ENCODE peak calls at places on chromosomes 3 and 15, in ten cellular contexts. E, O, R, G, U, V, N, I, J and K are unnamed samples.

GRCh38 chr15:89139613-89140499 is 51.6 kb downstream of the ABHD2 start:
- DNase-seq in E (no peak), O (no peak), R (no peak), G (peak; percentile 20), U (no peak), V (no peak), N (peak; percentile 70), I (no peak), J (peak; percentile 65), K (no peak)

GRCh38 chr15:71294636-71295241 is 179.5 kb downstream of the THSD4 start:
- DNase-seq in E (peak; percentile 38), O (peak; percentile 52), R (no peak), G (no peak), U (no peak), V (no peak), N (no peak), I (no peak), J (no peak), K (no peak)

GRCh38 chr15:55530861-55531313 is 22.9 kb upstream of the DNAAF4 start:
- DNase-seq in E (no peak), O (no peak), R (no peak), G (peak; percentile 66), U (no peak), V (no peak), N (no peak), I (no peak), J (peak; percentile 61), K (peak; percentile 58)

GRCh38 chr3:43699864-43700263 is 9.1 kb downstream of the ABHD5 start:
- DNase-seq in E (no peak), O (peak; percentile 24), R (peak; percentile 56), G (no peak), U (peak; percentile 64), V (no peak), N (no peak), I (no peak), J (no peak), K (peak; percentile 44)

GRCh38 chr3:141387446-141388030 is 19.2 kb downstream of the ZBTB38 start:
- DNase-seq in E (no peak), O (no peak), R (no peak), G (no peak), U (no peak), V (no peak), N (no peak), I (no peak), J (no peak), K (peak; percentile 57)

GRCh38 chr15:66833372-66833771 is 131.3 kb downstream of the SMAD6 start:
- DNase-seq in E (no peak), O (no peak), R (no peak), G (no peak), U (peak; percentile 61), V (no peak), N (no peak), I (peak; percentile 26), J (no peak), K (peak; percentile 92)

GRCh38 chr15:70505411-70505919 is 257.9 kb downstream of the UACA start:
- DNase-seq in E (no peak), O (no peak), R (no peak), G (no peak), U (no peak), V (no peak), N (no peak), I (no peak), J (no peak), K (no peak)

GRCh38 chr3:52006017-52006819 is 10.5 kb upstream of the RPL29 start:
- DNase-seq in E (no peak), O (no peak), R (no peak), G (no peak), U (no peak), V (no peak), N (no peak), I (no peak), J (peak; percentile 21), K (no peak)

GRCh38 chr3:60403866-60404265 is 847.4 kb downstream of the FHIT start:
- DNase-seq in E (no peak), O (no peak), R (no peak), G (no peak), U (no peak), V (no peak), N (no peak), I (no peak), J (no peak), K (no peak)

GRCh38 chr15:57114070-57114469 is 195.6 kb downstream of the TCF12 start:
- DNase-seq in E (no peak), O (no peak), R (no peak), G (no peak), U (no peak), V (no peak), N (no peak), I (no peak), J (no peak), K (no peak)

GRCh38 chr15:32828507-32829186 is 110.8 kb downstream of the GREM1 start:
- DNase-seq in E (no peak), O (no peak), R (no peak), G (no peak), U (no peak), V (no peak), N (no peak), I (no peak), J (no peak), K (no peak)

GRCh38 chr3:192001217-192001616 is 540.3 kb downstream of the PYDC2 start:
- DNase-seq in E (no peak), O (no peak), R (no peak), G (no peak), U (no peak), V (no peak), N (no peak), I (no peak), J (no peak), K (no peak)

GRCh38 chr15:35286721-35287120 is 201.6 kb upstream of the NANOGP8 start:
- DNase-seq in E (no peak), O (no peak), R (no peak), G (no peak), U (no peak), V (no peak), N (no peak), I (no peak), J (no peak), K (no peak)

GRCh38 chr3:188700497-188700896 is 471.3 kb upstream of the TPRG1 start:
- DNase-seq in E (no peak), O (no peak), R (no peak), G (no peak), U (no peak), V (no peak), N (no peak), I (no peak), J (no peak), K (no peak)

GRCh38 chr15:40252438-40253178 is 13.7 kb downstream of the PAK6 start:
- DNase-seq in E (no peak), O (no peak), R (peak; percentile 84), G (peak; percentile 54), U (no peak), V (peak; percentile 7), N (peak; percentile 65), I (peak; percentile 85), J (no peak), K (no peak)
- H3K9me3 ChIP-seq in E (no peaks in the 10 kb centered on the region), O (no peaks in the 10 kb centered on the region), R (no peaks in the 10 kb centered on the region), G (no peaks in the 10 kb centered on the region), U (no peaks in the 10 kb centered on the region), V (no peaks in the 10 kb centered on the region), N (no peaks in the 10 kb centered on the region), I (no peaks in the 10 kb centered on the region), J (no peaks in the 10 kb centered on the region), K (no peaks in the 10 kb centered on the region)

DNA sequence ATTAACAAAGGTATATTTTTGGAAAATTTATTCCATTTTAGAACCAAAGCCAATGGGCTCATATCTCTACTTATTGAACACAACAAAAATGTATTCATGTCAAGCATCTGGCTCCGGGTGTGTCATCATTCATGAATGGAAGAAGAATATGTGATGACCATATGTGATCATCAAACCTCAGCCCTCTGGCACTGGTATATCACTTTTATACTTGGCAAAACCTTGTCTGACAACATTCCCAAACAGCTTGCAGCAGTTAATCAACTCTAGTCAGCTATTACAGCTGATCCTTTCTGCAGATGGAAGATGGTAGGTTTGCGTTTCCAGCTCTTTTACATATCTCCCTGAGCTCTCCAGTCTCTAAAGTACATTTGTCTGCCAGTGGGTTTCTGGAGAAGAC is 6.7 kb downstream of the PLSCR5 start:
- DNase-seq in E (no peak), O (no peak), R (no peak), G (no peak), U (no peak), V (no peak), N (no peak), I (no peak), J (no peak), K (no peak)
- H3K4me3 ChIP-seq in E (no peak overlapping the region), O (no peak overlapping the region), R (no peak overlapping the region), G (no peak overlapping the region), U (no peak overlapping the region), V (no peak overlapping the region), N (no peak overlapping the region), I (no peak overlapping the region), J (no peak overlapping the region), K (no peak overlapping the region)

GRCh38 chr3:102183186-102183585 is 251.6 kb upstream of the ZPLD1 start:
- DNase-seq in E (no peak), O (no peak), R (no peak), G (no peak), U (no peak), V (no peak), N (no peak), I (no peak), J (no peak), K (no peak)

GRCh38 chr3:102180291-102180931 is 254.4 kb upstream of the ZPLD1 start:
- DNase-seq in E (no peak), O (no peak), R (no peak), G (no peak), U (no peak), V (no peak), N (no peak), I (no peak), J (no peak), K (no peak)

GRCh38 chr3:102181202-102181920 is 253.5 kb upstream of the ZPLD1 start:
- DNase-seq in E (no peak), O (no peak), R (no peak), G (peak; percentile 5), U (no peak), V (no peak), N (no peak), I (no peak), J (no peak), K (no peak)

GRCh38 chr3:102183623-102184022 is 251.2 kb upstream of the ZPLD1 start:
- DNase-seq in E (no peak), O (no peak), R (no peak), G (no peak), U (no peak), V (no peak), N (no peak), I (no peak), J (no peak), K (no peak)

DNA sequence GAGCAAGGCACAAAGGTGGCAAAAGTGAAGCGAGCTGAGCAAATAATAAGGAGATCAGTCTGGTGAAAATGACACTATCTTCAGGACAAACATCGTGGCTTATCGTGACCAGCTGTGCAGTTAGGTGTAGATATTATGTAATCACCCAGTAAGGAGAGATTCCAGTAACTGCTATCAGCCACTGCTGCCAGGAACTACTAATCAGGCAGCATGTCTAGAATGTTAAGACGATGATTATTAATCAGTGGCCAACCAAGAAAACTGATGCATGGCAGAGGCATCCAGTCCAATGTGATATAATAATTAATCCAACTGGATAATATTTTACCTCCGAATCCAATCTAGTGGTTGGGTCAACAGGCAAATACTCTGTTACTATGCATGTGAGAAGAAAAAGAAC is 252.7 kb upstream of the ZPLD1 start:
- DNase-seq in E (peak; percentile 27), O (no peak), R (no peak), G (no peak), U (no peak), V (no peak), N (no peak), I (peak; percentile 25), J (no peak), K (no peak)
- H3K27ac ChIP-seq in E (peak overlapping the region; percentile 25), O (no peak overlapping the region), R (no peak overlapping the region), G (no peak overlapping the region), U (no peak overlapping the region), V (no peak overlapping the region), N (no peak overlapping the region), I (peak overlapping the region; percentile 76), J (peak overlapping the region; percentile 61), K (no peak overlapping the region)

GRCh38 chr15:25054329-25054728 is 99.5 kb downstream of the SNRPN start:
- DNase-seq in E (no peak), O (no peak), R (peak; percentile 35), G (no peak), U (no peak), V (no peak), N (no peak), I (peak; percentile 47), J (no peak), K (no peak)
- H3K9me3 ChIP-seq in E (peaks cover 57% of the 10 kb centered on the region), O (peaks cover 75% of the 10 kb centered on the region), R (peaks cover 100% of the 10 kb centered on the region), G (peaks cover 10% of the 10 kb centered on the region), U (peaks cover 90% of the 10 kb centered on the region), V (peaks cover 21% of the 10 kb centered on the region), N (peaks cover 89% of the 10 kb centered on the region), I (peaks cover 90% of the 10 kb centered on the region), J (peaks cover 25% of the 10 kb centered on the region), K (peaks cover 5% of the 10 kb centered on the region)